ENCODE peak calls at places on chromosomes 4 and X, in ten cellular contexts. Z, E, I, L, T, X, K, P, V and Y are unnamed samples.

GRCh38 chrX:105317117-105317516 is 96.6 kb upstream of the TEX13A start:
- DNase-seq in Z (no peak), E (no peak), I (no peak), L (no peak), T (no peak), X (no peak), K (no peak), P (no peak), V (no peak), Y (no peak)

GRCh38 chrX:107398115-107398514 is 51.3 kb upstream of the FRMPD3 start:
- DNase-seq in Z (no peak), E (no peak), I (no peak), L (no peak), T (no peak), X (no peak), K (no peak), P (no peak), V (no peak), Y (no peak)

GRCh38 chr4:175444512-175444911 is 367.6 kb downstream of the GPM6A start:
- DNase-seq in Z (no peak), E (no peak), I (no peak), L (no peak), T (no peak), X (no peak), K (no peak), P (no peak), V (no peak), Y (no peak)

GRCh38 chrX:19046343-19047215 is 62.7 kb upstream of the PHKA2 start:
- DNase-seq in Z (no peak), E (no peak), I (peak; percentile 26), L (no peak), T (no peak), X (peak; percentile 53), K (no peak), P (no peak), V (no peak), Y (no peak)

GRCh38 chrX:2497961-2498780 is 2.6 kb downstream of the DHRSX start:
- DNase-seq in Z (no peak), E (no peak), I (no peak), L (peak; percentile 41), T (peak; percentile 31), X (no peak), K (peak; percentile 41), P (no peak), V (no peak), Y (peak; percentile 43)

GRCh38 chr4:6802050-6802449 is 19.5 kb downstream of the KIAA0232 start:
- DNase-seq in Z (no peak), E (no peak), I (no peak), L (no peak), T (no peak), X (no peak), K (no peak), P (no peak), V (no peak), Y (no peak)

GRCh38 chr4:138259296-138259695 is 17.1 kb upstream of the SLC7A11 start:
- DNase-seq in Z (no peak), E (no peak), I (no peak), L (no peak), T (no peak), X (no peak), K (no peak), P (no peak), V (no peak), Y (no peak)

GRCh38 chr4:124631760-124632159 is 80.8 kb downstream of the ANKRD50 start:
- DNase-seq in Z (peak; percentile 77), E (peak; percentile 46), I (peak; percentile 96), L (peak; percentile 57), T (peak; percentile 98), X (peak; percentile 36), K (no peak), P (no peak), V (no peak), Y (peak; percentile 16)

GRCh38 chr4:66567551-66567950 is 897.3 kb upstream of the EPHA5 start:
- DNase-seq in Z (no peak), E (no peak), I (no peak), L (no peak), T (no peak), X (no peak), K (no peak), P (no peak), V (no peak), Y (no peak)

GRCh38 chr4:66568001-66568400 is 897.7 kb upstream of the EPHA5 start:
- DNase-seq in Z (no peak), E (no peak), I (no peak), L (no peak), T (no peak), X (no peak), K (no peak), P (no peak), V (no peak), Y (no peak)

GRCh38 chr4:66564901-66565648 is 894.8 kb upstream of the EPHA5 start:
- DNase-seq in Z (no peak), E (no peak), I (no peak), L (no peak), T (no peak), X (no peak), K (no peak), P (no peak), V (no peak), Y (no peak)

GRCh38 chr4:66568431-66568830 is 898.1 kb upstream of the EPHA5 start:
- DNase-seq in Z (no peak), E (no peak), I (no peak), L (no peak), T (no peak), X (no peak), K (no peak), P (no peak), V (no peak), Y (no peak)

DNA sequence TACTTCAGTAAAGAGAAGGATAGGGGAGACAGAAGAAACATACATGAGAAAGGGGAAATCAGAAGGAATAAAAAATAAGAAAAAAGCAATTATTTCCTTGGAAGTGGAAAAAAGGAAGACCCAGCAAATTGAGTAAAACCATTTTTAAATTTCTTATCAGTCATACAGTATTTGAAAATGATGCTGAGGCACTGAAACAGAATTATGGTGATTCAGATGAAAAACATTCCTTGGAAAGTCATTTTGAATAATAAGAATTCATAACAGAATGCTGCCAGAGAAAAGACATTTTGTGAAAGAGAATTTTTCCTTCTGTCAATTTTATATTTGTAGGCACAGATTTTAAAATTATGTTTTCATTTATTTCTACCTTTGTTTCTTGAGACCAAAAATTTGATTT is 895.5 kb upstream of the EPHA5 start:
- DNase-seq in Z (no peak), E (no peak), I (no peak), L (no peak), T (no peak), X (no peak), K (no peak), P (no peak), V (no peak), Y (no peak)
- H3K4me1 ChIP-seq in Z (no peaks in the 10 kb centered on the region), E (no peaks in the 10 kb centered on the region), I (no peaks in the 10 kb centered on the region), L (no peaks in the 10 kb centered on the region), T (no peaks in the 10 kb centered on the region), X (no peaks in the 10 kb centered on the region), K (no peaks in the 10 kb centered on the region), P (peaks cover 7% of the 10 kb centered on the region), V (no peaks in the 10 kb centered on the region), Y (no peaks in the 10 kb centered on the region)

DNA sequence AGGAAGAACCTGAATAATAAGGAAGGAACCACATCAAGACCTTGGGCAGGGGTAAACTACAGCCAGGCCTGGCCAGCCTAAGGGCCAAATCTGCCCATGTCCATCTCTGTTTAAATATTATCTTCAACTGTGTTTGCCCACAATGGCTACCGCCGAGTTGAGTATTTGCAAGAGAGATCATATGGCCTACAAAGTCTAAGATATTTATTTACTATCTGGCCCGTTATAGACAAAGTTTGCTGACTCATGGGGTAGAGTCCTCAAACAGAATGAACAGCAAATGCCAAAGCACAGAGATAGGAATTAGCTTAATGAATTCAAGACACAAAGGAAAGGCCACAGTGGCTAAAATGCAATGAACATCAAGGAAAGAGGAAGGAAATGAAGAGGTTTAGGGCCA is 44.8 kb downstream of the RPS6KA3 start:
- DNase-seq in Z (no peak), E (peak; percentile 14), I (no peak), L (no peak), T (no peak), X (no peak), K (no peak), P (no peak), V (no peak), Y (peak; percentile 33)
- TF ChIP-seq POLR2AphosphoS5 in Z (no peak), E (no peak), I (no peak), L (no peak), T (no peak), X (no peak), K (no peak), P (no peak), V (no peak), Y (peak; percentile 56)

GRCh38 chr4:3372264-3372932 is 69.4 kb upstream of the HGFAC start:
- DNase-seq in Z (no peak), E (no peak), I (no peak), L (no peak), T (no peak), X (no peak), K (peak; percentile 75), P (peak; percentile 66), V (no peak), Y (no peak)

GRCh38 chr4:3369781-3370660 is 71.7 kb upstream of the HGFAC start:
- DNase-seq in Z (no peak), E (no peak), I (no peak), L (no peak), T (peak; percentile 83), X (no peak), K (no peak), P (peak; percentile 77), V (no peak), Y (no peak)

GRCh38 chr4:3371581-3372001 is 70.2 kb upstream of the HGFAC start:
- DNase-seq in Z (no peak), E (no peak), I (no peak), L (no peak), T (no peak), X (no peak), K (peak; percentile 56), P (peak; percentile 58), V (no peak), Y (no peak)

GRCh38 chr4:3368841-3369760 is 72.7 kb upstream of the HGFAC start:
- DNase-seq in Z (no peak), E (no peak), I (no peak), L (no peak), T (peak; percentile 24), X (no peak), K (no peak), P (peak; percentile 48), V (no peak), Y (no peak)

GRCh38 chr4:3371038-3371437 is 70.7 kb upstream of the HGFAC start:
- DNase-seq in Z (no peak), E (no peak), I (no peak), L (no peak), T (peak; percentile 38), X (no peak), K (peak; percentile 47), P (peak; percentile 38), V (no peak), Y (no peak)
- H3K4me1 ChIP-seq in Z (peaks cover 6% of the 10 kb centered on the region), E (peaks cover 42% of the 10 kb centered on the region), I (no peaks in the 10 kb centered on the region), L (peaks cover 18% of the 10 kb centered on the region), T (peaks cover 45% of the 10 kb centered on the region), X (no peaks in the 10 kb centered on the region), K (peaks cover 32% of the 10 kb centered on the region), P (peaks cover 23% of the 10 kb centered on the region), V (peaks cover 34% of the 10 kb centered on the region), Y (peaks cover 7% of the 10 kb centered on the region)

GRCh38 chrX:45400380-45400779 is 199.7 kb upstream of the DIPK2B start:
- DNase-seq in Z (no peak), E (no peak), I (no peak), L (no peak), T (no peak), X (no peak), K (no peak), P (no peak), V (no peak), Y (no peak)

GRCh38 chrX:45401923-45402322 is 201.2 kb upstream of the DIPK2B start:
- DNase-seq in Z (no peak), E (no peak), I (no peak), L (no peak), T (no peak), X (no peak), K (no peak), P (no peak), V (no peak), Y (no peak)

GRCh38 chrX:45404206-45404605 is 203.5 kb upstream of the DIPK2B start:
- DNase-seq in Z (no peak), E (no peak), I (no peak), L (no peak), T (no peak), X (no peak), K (no peak), P (no peak), V (no peak), Y (no peak)
- TF ChIP-seq POLR2AphosphoS5 in Z (no peak), E (no peak), I (no peak), L (no peak), T (no peak), X (no peak), K (no peak), P (no peak), V (no peak), Y (no peak)